ENCODE peak calls at places on chromosomes 16 and 17, in ten cellular contexts. S is right lobe of liver, N is esophagus squamous epithelium, T is uterus, D is A549, W is heart left ventricle, E is NB4, R is ovary, I is HCT116, Q is H1. J is an unnamed sample.
A peak's percentile ranks its signal among the peaks of the same experiment; 100 is the strongest.

GRCh38 chr17:40035162-40035559 is 19.0 kb downstream of the MED24 start:
- DNase-seq in R (no peak), S (no peak), I (no peak), D (peak; percentile 74), T (no peak), N (no peak), Q (peak; percentile 91), E (peak; percentile 47), W (peak; percentile 33), J (no peak)

GRCh38 chr16:726438-727290 is at the start of the genes CCDC78 and HAGHL:
- DNase-seq in E (peak; percentile 80), N (no peak), I (no peak), R (no peak), S (peak; percentile 49), T (no peak), Q (peak; percentile 91), W (peak; percentile 81), D (no peak), J (no peak)

GRCh38 chr16:70301121-70301520 is 2.1 kb downstream of the DDX19B start:
- DNase-seq in N (no peak), S (no peak), R (no peak), I (no peak), E (no peak), W (no peak), D (no peak), Q (no peak), T (no peak), J (no peak)

GRCh38 chr16:381788-382717 is at the start of gene PGAP6:
- DNase-seq in N (no peak), D (no peak), R (peak; percentile 70), T (peak; percentile 59), E (peak; percentile 58), W (peak; percentile 84), Q (peak; percentile 70), S (peak; percentile 79), I (no peak), J (peak; percentile 70)

GRCh38 chr17:78252111-78252634 is 20.7 kb downstream of the TMEM235 start:
- DNase-seq in I (no peak), N (no peak), R (no peak), E (no peak), S (no peak), D (no peak), Q (no peak), W (peak; percentile 67), T (no peak), J (no peak)

GRCh38 chr16:27973678-27974077 is 89.8 kb downstream of the GSG1L start:
- DNase-seq in Q (no peak), R (no peak), I (no peak), D (no peak), W (no peak), T (no peak), E (peak; percentile 38), S (no peak), N (no peak), J (no peak)

GRCh38 chr16:2031081-2031577 is 4.4 kb downstream of the NHERF2 start:
- DNase-seq in D (no peak), Q (no peak), E (no peak), I (no peak), T (no peak), N (no peak), W (peak; percentile 84), R (no peak), S (peak; percentile 56), J (no peak)

GRCh38 chr16:47731252-47731651 is 270.1 kb downstream of the PHKB start:
- DNase-seq in S (no peak), W (no peak), T (no peak), E (no peak), I (no peak), N (no peak), D (no peak), R (no peak), Q (no peak), J (peak; percentile 30)

GRCh38 chr17:882827-883585 is 96.6 kb downstream of the NXN start:
- DNase-seq in I (no peak), W (peak; percentile 69), S (no peak), Q (no peak), T (peak; percentile 82), R (peak; percentile 76), N (no peak), E (no peak), D (no peak), J (no peak)

GRCh38 chr17:64063766-64064224 is 43.4 kb upstream of the ICAM2 start:
- DNase-seq in W (peak; percentile 80), D (peak; percentile 53), E (peak; percentile 57), R (peak; percentile 42), I (no peak), Q (peak; percentile 82), S (peak; percentile 62), N (no peak), T (peak; percentile 57), J (no peak)

GRCh38 chr16:77584205-77584859 is 138.0 kb upstream of the NUDT7 start:
- DNase-seq in T (peak; percentile 48), R (peak; percentile 25), Q (peak; percentile 59), E (peak; percentile 70), N (no peak), S (no peak), W (no peak), I (peak; percentile 46), D (peak; percentile 43), J (peak; percentile 15)

GRCh38 chr17:19447085-19447583 is 36.1 kb downstream of the RNF112 start:
- DNase-seq in I (peak; percentile 62), D (peak; percentile 80), E (peak; percentile 71), N (no peak), S (no peak), T (peak; percentile 70), Q (peak; percentile 93), R (peak; percentile 76), W (no peak), J (peak; percentile 79)

DNA sequence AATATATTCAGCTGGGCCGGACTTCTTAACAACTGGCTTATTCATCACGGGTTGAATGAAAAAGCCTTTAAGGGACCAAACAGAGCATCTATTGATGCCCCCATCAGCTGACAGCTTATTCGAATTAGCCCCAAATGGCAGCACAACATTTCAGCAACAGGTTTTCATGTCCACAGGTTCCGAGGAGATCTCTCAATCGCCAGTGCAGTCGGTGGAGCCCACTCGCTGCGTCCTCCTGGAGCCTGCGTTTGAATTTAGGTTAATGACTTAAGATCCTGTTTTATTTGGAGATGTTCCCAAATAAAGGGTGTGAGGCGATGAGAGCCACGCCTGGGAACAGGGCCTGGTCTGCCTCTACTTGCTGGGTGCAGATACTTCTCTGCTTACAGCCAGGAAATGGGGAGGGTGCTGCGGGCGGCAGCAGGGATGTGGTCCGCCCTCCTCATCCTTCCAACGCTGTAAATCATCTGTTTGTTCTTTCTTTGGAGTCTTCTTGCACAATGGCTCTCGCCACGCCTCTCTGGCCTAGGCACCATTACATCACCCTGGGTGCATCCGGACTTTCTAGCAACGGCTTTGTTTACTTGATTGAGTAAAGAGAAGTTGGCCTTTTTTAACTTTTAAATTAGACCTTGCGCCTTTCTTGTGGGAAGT is 22.6 kb downstream of the NDE1 start:
- DNase-seq in T (peak; percentile 94), Q (no peak), R (peak; percentile 73), N (peak; percentile 58), E (peak; percentile 97), W (peak; percentile 90), S (peak; percentile 88), I (no peak), D (peak; percentile 84), J (peak; percentile 87)
- TF ChIP-seq POLR2A in T (peak; percentile 32), Q (no peak), R (no peak), N (no peak), E (peak; percentile 50), W (peak; percentile 53), S (peak; percentile 77), I (no peak), D (no peak), J (peak; percentile 19)

GRCh38 chr17:38907930-38908675 is 17.3 kb upstream of the LASP1NB start:
- DNase-seq in W (no peak), T (no peak), Q (no peak), I (no peak), D (no peak), R (no peak), E (no peak), N (no peak), S (peak; percentile 24), J (no peak)
- TF ChIP-seq POLR2A in W (no peak), T (no peak), Q (no peak), I (no peak), D (no peak), R (no peak), E (no peak), N (no peak), S (no peak), J (no peak)

GRCh38 chr17:81528651-81529436 is 667 bp downstream of the FSCN2 start:
- DNase-seq in I (no peak), Q (no peak), T (no peak), D (no peak), E (no peak), N (no peak), W (peak; percentile 59), R (no peak), S (no peak), J (no peak)

GRCh38 chr17:81526662-81527571 is 1.3 kb upstream of the FSCN2 start:
- DNase-seq in Q (no peak), E (no peak), D (no peak), R (no peak), N (no peak), S (peak; percentile 12), I (no peak), T (no peak), W (peak; percentile 53), J (no peak)

GRCh38 chr17:81529437-81529803 is 1.2 kb downstream of the FSCN2 start:
- DNase-seq in E (no peak), R (no peak), T (no peak), I (no peak), N (no peak), W (peak; percentile 59), S (no peak), Q (no peak), D (no peak), J (no peak)

GRCh38 chr17:81528384-81528650 is 140 bp downstream of the FSCN2 start:
- DNase-seq in E (no peak), R (no peak), D (no peak), T (no peak), I (no peak), S (no peak), N (no peak), W (peak; percentile 51), Q (no peak), J (no peak)

GRCh38 chr17:81527591-81528383 is at the start of gene FSCN2:
- DNase-seq in D (no peak), E (no peak), R (no peak), N (no peak), W (peak; percentile 58), T (no peak), I (no peak), S (no peak), Q (no peak), J (no peak)
- TF ChIP-seq POLR2A in D (no peak), E (no peak), R (no peak), N (no peak), W (no peak), T (no peak), I (no peak), S (no peak), Q (no peak), J (no peak)

DNA sequence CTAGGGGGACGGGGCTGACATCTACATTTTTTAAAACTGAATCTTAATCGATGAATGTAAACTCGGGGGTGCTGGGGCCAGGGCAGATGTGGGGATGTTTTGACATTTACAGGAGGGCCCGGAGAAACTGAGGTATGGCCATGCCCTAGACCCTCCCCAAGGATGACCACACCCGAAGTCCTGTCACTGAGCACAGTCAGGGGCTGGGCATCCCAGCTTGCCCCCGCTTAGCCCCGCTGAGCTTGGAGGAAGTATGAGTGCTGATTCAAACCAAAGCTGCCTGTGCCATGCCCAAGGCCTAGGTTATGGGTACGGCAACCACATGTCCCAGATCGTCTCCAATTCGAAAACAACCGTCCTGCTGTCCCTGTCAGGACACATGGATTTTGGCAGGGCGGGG is 21.4 kb downstream of the ADAM11 start:
- DNase-seq in W (no peak), T (no peak), N (no peak), I (no peak), D (no peak), Q (no peak), E (no peak), S (no peak), R (no peak), J (no peak)
- TF ChIP-seq POLR2A in W (no peak), T (no peak), N (no peak), I (no peak), D (no peak), Q (no peak), E (no peak), S (no peak), R (no peak), J (no peak)